ENCODE peak calls at places on chromosomes 12 and 14, in four cellular contexts. X is stomach, T is lower lobe of right lung, I is PC-9. P is an unnamed sample. For H3K9me3 and H3K4me1, the result is how much of the 10 kb centered on the place peaks cover.

GRCh38 chr14:61677469-61677868 is 17.8 kb upstream of the HIF1A start:
- DNase-seq in X (no peak), T (no peak), I (no peak), P (no peak)

GRCh38 chr14:105046891-105047282 is 18.3 kb downstream of the GPR132 start:
- DNase-seq in I (no peak), X (no peak), T (peak), P (no peak)

GRCh38 chr12:27486986-27487385 is 37.0 kb upstream of the PPFIBP1 start:
- DNase-seq in T (no peak), X (no peak), I (no peak), P (no peak)

GRCh38 chr12:93571854-93572711 is at the start of gene SOCS2:
- DNase-seq in I (peak), X (peak), T (peak), P (no peak)

GRCh38 chr14:49303952-49304516 is 282.1 kb downstream of the RPS29 start:
- DNase-seq in T (no peak), X (no peak), I (peak), P (no peak)

GRCh38 chr12:6977653-6978052 is 6.9 kb downstream of the EMG1 start:
- DNase-seq in I (no peak), X (no peak), T (no peak), P (no peak)

GRCh38 chr14:76337619-76338545 is 38.1 kb upstream of the ESRRB start:
- DNase-seq in T (no peak), I (no peak), X (no peak), P (no peak)

GRCh38 chr14:86799244-86799647 is 1193.7 kb downstream of the GALC start:
- DNase-seq in I (no peak), X (no peak), T (no peak), P (no peak)

GRCh38 chr12:18323159-18323558 is 61.8 kb downstream of the PIK3C2G start:
- DNase-seq in I (no peak), T (no peak), X (no peak), P (no peak)

GRCh38 chr12:19482036-19482435 is 42.7 kb downstream of the AEBP2 start:
- DNase-seq in X (no peak), T (no peak), I (no peak), P (no peak)

GRCh38 chr14:25049127-25049558 is 804 bp downstream of the STXBP6 start:
- DNase-seq in T (no peak), I (peak), X (no peak), P (no peak)

GRCh38 chr12:53925006-53925405 is 13.6 kb upstream of the HOXC13 start:
- DNase-seq in I (no peak), T (no peak), X (no peak), P (no peak)

GRCh38 chr12:51926718-51927117 is 19.4 kb downstream of the ACVRL1 start:
- DNase-seq in X (peak), T (no peak), I (peak), P (peak)

GRCh38 chr12:60394680-60395079 is 798.9 kb downstream of the SLC16A7 start:
- DNase-seq in I (no peak), X (no peak), T (no peak), P (no peak)

GRCh38 chr12:48175613-48176416 is 7.6 kb upstream of the CCDC184 start:
- DNase-seq in I (no peak), X (no peak), T (no peak), P (no peak)

GRCh38 chr14:35416108-35416750 is 11.7 kb upstream of the NFKBIA start:
- DNase-seq in T (no peak), X (no peak), I (no peak), P (no peak)

GRCh38 chr12:99977550-99977949 is 7.2 kb downstream of the ANKS1B start:
- DNase-seq in X (no peak), T (no peak), I (no peak), P (no peak)

GRCh38 chr12:99978152-99978551 is 6.6 kb downstream of the ANKS1B start:
- DNase-seq in X (no peak), I (no peak), T (no peak), P (no peak)

GRCh38 chr12:99976762-99977161 is 8.0 kb downstream of the ANKS1B start:
- DNase-seq in X (no peak), I (no peak), T (no peak), P (no peak)

GRCh38 chr12:99975321-99975720 is 9.4 kb downstream of the ANKS1B start:
- DNase-seq in X (no peak), I (no peak), T (no peak), P (no peak)

GRCh38 chr12:99974146-99974545 is 10.6 kb downstream of the ANKS1B start:
- DNase-seq in T (no peak), I (no peak), X (no peak), P (no peak)
- H3K9me3 ChIP-seq in T (under half), I (under half), X (under half), P (under half)

GRCh38 chr14:98564541-98564940 is 707.5 kb downstream of the BCL11B start:
- DNase-seq in X (no peak), T (no peak), I (no peak), P (no peak)
- H3K4me1 ChIP-seq in X (under half), T (under half), I (under half), P (under half)

GRCh38 chr12:106235770-106236169 is 12.1 kb downstream of the CKAP4 start:
- DNase-seq in T (no peak), I (no peak), X (no peak), P (no peak)
- H3K27ac ChIP-seq in T (no peak), I (no peak), X (no peak), P (no peak)

GRCh38 chr12:92124708-92125067 is 21.0 kb downstream of the BTG1 start:
- DNase-seq in T (no peak), X (no peak), I (no peak), P (no peak)
- H3K9me3 ChIP-seq in T (under half), X (under half), I (under half), P (under half)

GRCh38 chr12:145369-145960 is 68.5 kb downstream of the SLC6A12 start:
- DNase-seq in I (no peak), T (no peak), X (no peak), P (no peak)

GRCh38 chr12:152440-152839 is 61.5 kb downstream of the SLC6A12 start:
- DNase-seq in I (no peak), T (no peak), X (no peak), P (no peak)

GRCh38 chr12:151579-151978 is 62.4 kb downstream of the SLC6A12 start:
- DNase-seq in T (no peak), X (no peak), I (no peak), P (no peak)

GRCh38 chr12:147242-147641 is 66.7 kb downstream of the SLC6A12 start:
- DNase-seq in I (no peak), X (no peak), T (no peak), P (no peak)

GRCh38 chr12:148676-149416 is 65.1 kb downstream of the SLC6A12 start:
- DNase-seq in I (no peak), X (no peak), T (no peak), P (no peak)
- H3K4me1 ChIP-seq in I (under half), X (under half), T (under half), P (under half)